ENCODE peak calls at places on chromosomes 1 and 21, in four cellular contexts. W is H1, H is WTC11, D is K562. M is an unnamed sample.

GRCh38 chr1:21153336-21153735 is 23.4 kb downstream of the EIF4G3 start:
- DNase-seq in W (no peak), H (no peak), D (no peak), M (no peak)

GRCh38 chr21:45871616-45872236 is 109.8 kb upstream of the COL6A1 start:
- DNase-seq in W (no peak), H (no peak), D (no peak), M (no peak)

GRCh38 chr1:206933333-206933945 is 11.7 kb upstream of the FCMR start:
- DNase-seq in W (no peak), H (peak; percentile 85), D (peak; percentile 71), M (peak; percentile 58)

GRCh38 chr21:41640756-41641509 is 125.9 kb downstream of the RIPK4 start:
- DNase-seq in W (no peak), H (no peak), D (no peak), M (no peak)

GRCh38 chr21:42392731-42393442 is 3.0 kb downstream of the TMPRSS3 start:
- DNase-seq in W (no peak), H (no peak), D (no peak), M (no peak)

GRCh38 chr1:184595609-184596008 is 159.0 kb downstream of the EDEM3 start:
- DNase-seq in W (no peak), H (no peak), D (no peak), M (no peak)

GRCh38 chr1:224929335-224930237 is at the start of gene DNAH14:
- DNase-seq in W (peak; percentile 49), H (peak; percentile 81), D (peak; percentile 96), M (peak; percentile 92)

GRCh38 chr1:112527266-112528010 is 18.7 kb downstream of the WNT2B start:
- DNase-seq in W (no peak), H (no peak), D (no peak), M (no peak)

GRCh38 chr1:206036661-206037455 is 13.2 kb upstream of the CTSE start:
- DNase-seq in W (no peak), H (no peak), D (no peak), M (no peak)

GRCh38 chr1:231951399-231951798 is 324.8 kb downstream of the DISC1 start:
- DNase-seq in W (no peak), H (no peak), D (no peak), M (no peak)

GRCh38 chr21:43192501-43193081 is 23.8 kb downstream of the CRYAA start:
- DNase-seq in W (no peak), H (peak; percentile 7), D (no peak), M (no peak)

GRCh38 chr1:47875831-47876586 is 121.2 kb downstream of the TRABD2B start:
- DNase-seq in W (no peak), H (no peak), D (no peak), M (no peak)

GRCh38 chr1:159921251-159921650 is 4.1 kb downstream of the TAGLN2 start:
- DNase-seq in W (no peak), H (no peak), D (no peak), M (no peak)

GRCh38 chr1:112501810-112502641 is 6.7 kb upstream of the WNT2B start:
- DNase-seq in W (no peak), H (peak; percentile 63), D (peak; percentile 70), M (peak; percentile 85)

GRCh38 chr1:234774971-234775370 is 165.0 kb upstream of the IRF2BP2 start:
- DNase-seq in W (no peak), H (no peak), D (no peak), M (no peak)

GRCh38 chr1:2355408-2356261 is 35.7 kb downstream of the MORN1 start:
- DNase-seq in W (no peak), H (no peak), D (no peak), M (no peak)

GRCh38 chr1:198462365-198463025 is 78.0 kb downstream of the ATP6V1G3 start:
- DNase-seq in W (no peak), H (no peak), D (no peak), M (no peak)

GRCh38 chr1:31939484-31940329 is 1.5 kb upstream of the PTP4A2 start:
- DNase-seq in W (no peak), H (no peak), D (peak; percentile 96), M (peak; percentile 62)

GRCh38 chr1:56590520-56591011 is 11.2 kb upstream of the PLPP3 start:
- DNase-seq in W (no peak), H (no peak), D (no peak), M (no peak)

GRCh38 chr1:248853668-248854375 is 5.1 kb downstream of the ZNF692 start:
- DNase-seq in W (no peak), H (no peak), D (no peak), M (no peak)

GRCh38 chr1:7915826-7916225 is 24.8 kb downstream of the TNFRSF9 start:
- DNase-seq in W (no peak), H (no peak), D (no peak), M (no peak)

GRCh38 chr1:8340456-8340855 is 22.5 kb downstream of the SLC45A1 start:
- DNase-seq in W (no peak), H (no peak), D (no peak), M (no peak)

GRCh38 chr1:117128323-117129079 is 7.0 kb upstream of the TRIM45 start:
- DNase-seq in W (no peak), H (no peak), D (peak; percentile 49), M (peak; percentile 47)

GRCh38 chr1:23210351-23210785 is 6.9 kb downstream of the HTR1D start:
- DNase-seq in W (no peak), H (peak; percentile 66), D (no peak), M (no peak)

GRCh38 chr1:113123737-113124136 is 50.7 kb downstream of the LRIG2 start:
- DNase-seq in W (no peak), H (no peak), D (no peak), M (no peak)

GRCh38 chr1:1282998-1283397 is 2.8 kb downstream of the SCNN1D start:
- DNase-seq in W (no peak), H (no peak), D (no peak), M (no peak)

GRCh38 chr21:17461582-17461981 is 51.3 kb upstream of the CXADR start:
- DNase-seq in W (no peak), H (no peak), D (no peak), M (no peak)

GRCh38 chr1:76998582-76999189 is 131.4 kb downstream of the ST6GALNAC5 start:
- DNase-seq in W (no peak), H (no peak), D (no peak), M (no peak)

GRCh38 chr1:19918057-19918456 is 5.4 kb downstream of the PLA2G2E start:
- DNase-seq in W (peak; percentile 43), H (peak; percentile 88), D (peak; percentile 90), M (peak; percentile 86)

GRCh38 chr1:86218859-86219258 is 62.3 kb upstream of the COL24A1 start:
- DNase-seq in W (no peak), H (no peak), D (no peak), M (no peak)

GRCh38 chr1:96370752-96371151 is 350.8 kb upstream of the PTBP2 start:
- DNase-seq in W (no peak), H (no peak), D (no peak), M (no peak)

GRCh38 chr1:209768354-209768774 is 12.5 kb downstream of the TRAF3IP3 start:
- DNase-seq in W (no peak), H (no peak), D (no peak), M (no peak)

GRCh38 chr21:34074283-34075098 is 1.1 kb downstream of the MRPS6 start:
- DNase-seq in W (no peak), H (peak; percentile 31), D (peak; percentile 49), M (peak; percentile 20)

DNA sequence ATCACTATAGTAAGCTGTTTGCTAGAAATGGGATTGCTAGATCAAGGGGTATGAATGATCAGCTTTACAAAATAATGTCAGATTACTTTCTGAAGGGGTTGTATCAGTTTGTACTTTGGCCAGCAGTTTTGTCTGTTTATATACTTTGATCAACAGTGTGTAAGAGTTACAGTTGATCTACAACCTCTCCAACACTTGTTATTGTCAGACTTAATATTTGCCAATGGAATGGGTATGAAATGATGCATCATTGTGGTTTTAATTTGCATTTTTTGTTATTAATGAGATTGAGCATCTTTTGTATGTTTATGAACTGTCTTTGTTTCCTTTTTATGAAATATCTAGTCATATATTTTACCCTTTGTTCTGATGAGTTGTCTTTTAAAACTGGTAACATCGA is 4.3 kb downstream of the TTC3 start:
- DNase-seq in W (no peak), H (no peak), D (no peak), M (no peak)
- TF ChIP-seq TEAD4 in W (no peak), H (no peak), D (no peak), M (no peak)

DNA sequence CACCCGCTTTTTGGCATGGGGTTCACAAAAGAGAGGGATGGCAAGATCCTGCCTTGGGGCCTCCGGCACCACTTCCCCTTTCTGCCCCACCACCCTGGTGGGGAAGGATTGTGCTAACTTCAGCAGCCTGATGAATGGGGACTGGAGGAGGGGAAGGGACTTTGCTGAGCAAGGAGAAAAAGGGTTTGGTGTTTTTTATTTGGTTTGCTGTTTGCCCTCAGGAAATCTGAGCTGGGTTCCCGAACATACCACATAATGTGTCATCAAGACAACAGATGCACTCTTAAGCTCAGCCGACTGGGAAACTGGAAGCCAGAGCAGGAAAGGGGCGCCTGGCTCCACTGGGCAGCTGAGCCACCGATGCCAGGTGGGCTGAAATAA is 19.9 kb downstream of the OLFML2B start:
- DNase-seq in W (no peak), H (no peak), D (no peak), M (no peak)
- TF ChIP-seq TEAD4 in W (no peak), H (no peak), D (no peak), M (no peak)

GRCh38 chr1:35454175-35454574 is 103.0 kb downstream of the KIAA0319L start:
- DNase-seq in W (no peak), H (no peak), D (no peak), M (no peak)

GRCh38 chr1:35448344-35448801 is 108.8 kb downstream of the KIAA0319L start:
- DNase-seq in W (no peak), H (no peak), D (no peak), M (no peak)

GRCh38 chr1:35449334-35450008 is 107.7 kb downstream of the KIAA0319L start:
- DNase-seq in W (no peak), H (no peak), D (no peak), M (no peak)

GRCh38 chr1:35452086-35452485 is 105.1 kb downstream of the KIAA0319L start:
- DNase-seq in W (no peak), H (no peak), D (no peak), M (no peak)

DNA sequence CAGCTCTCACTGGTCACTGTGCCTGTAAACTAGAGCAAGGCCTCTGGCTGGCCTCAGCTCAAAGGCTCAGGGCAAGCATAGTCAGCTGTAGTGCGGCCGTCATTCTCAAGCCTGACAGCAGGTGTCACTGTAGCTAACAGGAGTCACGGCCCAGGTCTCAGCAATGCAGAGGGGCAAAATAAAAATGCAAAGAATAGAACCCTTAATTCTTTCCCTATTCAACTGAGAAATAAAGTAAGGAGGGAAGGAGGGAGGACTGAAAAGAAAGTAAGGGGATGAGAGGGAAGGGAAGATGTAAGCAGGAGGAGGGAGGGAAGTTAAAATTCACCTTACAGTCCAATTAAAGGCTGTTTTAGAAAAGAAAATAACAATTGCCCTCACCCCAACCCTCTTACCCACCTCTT is 106.1 kb downstream of the KIAA0319L start:
- DNase-seq in W (peak; percentile 25), H (peak; percentile 86), D (peak; percentile 84), M (peak; percentile 68)
- TF ChIP-seq TEAD4 in W (peak; percentile 31), H (no peak), D (no peak), M (no peak)

DNA sequence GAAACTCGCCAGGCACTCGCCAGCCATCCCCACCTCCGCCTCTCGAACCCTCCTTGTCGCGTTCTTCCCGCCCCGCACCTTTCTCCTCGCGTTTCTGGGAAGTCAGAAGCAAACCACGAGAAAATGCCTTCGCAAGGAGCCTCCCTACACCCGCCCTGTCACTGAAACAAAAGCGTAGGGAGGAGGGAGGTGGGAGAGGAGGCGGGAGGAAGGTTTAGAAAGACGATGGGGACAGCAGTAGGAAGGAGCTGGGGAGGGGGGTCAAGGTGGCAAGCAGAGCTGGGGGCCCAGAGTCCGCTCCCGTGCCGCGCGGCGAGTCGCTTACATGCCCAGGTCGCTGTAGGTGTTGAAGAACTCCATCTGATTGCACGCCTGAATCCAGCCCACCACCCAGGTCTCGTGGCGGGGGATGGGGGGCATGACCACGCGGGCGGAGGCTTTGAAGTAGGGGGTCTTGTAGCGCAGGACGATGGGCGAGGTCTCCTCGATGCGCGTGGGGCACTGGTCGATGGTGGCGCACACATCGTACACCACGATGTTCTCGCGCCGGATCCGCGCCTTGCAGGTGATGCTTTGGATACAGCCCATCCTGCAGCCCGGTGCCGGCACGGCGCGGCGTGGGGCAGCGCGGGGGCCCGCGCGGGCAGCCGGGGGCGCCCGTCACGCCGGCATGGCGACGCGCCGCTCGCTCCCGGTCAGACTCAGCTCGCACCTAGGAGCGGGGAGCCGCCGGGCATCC is 971 bp downstream of the FAM78B start:
- DNase-seq in W (no peak), H (peak; percentile 19), D (no peak), M (peak; percentile 46)
- TF ChIP-seq TEAD4 in W (no peak), H (no peak), D (no peak), M (no peak)